ENCODE peak calls at places on chromosomes 4 and X, in five cellular contexts. One of them, this sample, is unnamed.

GRCh38 chr4:96767815-96768480 is 928.1 kb downstream of the PDHA2 start:
- DNase-seq in OCI-LY7: no peak
- DNase-seq in ELR: no peak
- DNase-seq in dermis blood vessel endothelial cell: no peak
- DNase-seq in heart left ventricle: no peak
- DNase-seq in this sample: no peak

GRCh38 chrX:70826715-70827114 is 81.8 kb downstream of the TEX11 start:
- DNase-seq in OCI-LY7: no peak
- DNase-seq in ELR: no peak
- DNase-seq in dermis blood vessel endothelial cell: no peak
- DNase-seq in heart left ventricle: no peak
- DNase-seq in this sample: no peak

GRCh38 chrX:121254336-121254735 is 206.9 kb downstream of the GLUD2 start:
- DNase-seq in OCI-LY7: no peak
- DNase-seq in ELR: no peak
- DNase-seq in dermis blood vessel endothelial cell: no peak
- DNase-seq in heart left ventricle: no peak
- DNase-seq in this sample: no peak

GRCh38 chr4:56129431-56129861 is 180.7 kb downstream of the CEP135 start:
- DNase-seq in OCI-LY7: peak
- DNase-seq in ELR: peak
- DNase-seq in dermis blood vessel endothelial cell: peak
- DNase-seq in heart left ventricle: no peak
- DNase-seq in this sample: no peak

GRCh38 chr4:99013402-99013843 is 17.9 kb downstream of the METAP1 start:
- DNase-seq in OCI-LY7: no peak
- DNase-seq in ELR: no peak
- DNase-seq in dermis blood vessel endothelial cell: peak
- DNase-seq in heart left ventricle: no peak
- DNase-seq in this sample: peak

GRCh38 chrX:46327229-46328081 is 217.8 kb downstream of the ZNF674 start:
- DNase-seq in OCI-LY7: no peak
- DNase-seq in ELR: peak
- DNase-seq in dermis blood vessel endothelial cell: peak
- DNase-seq in heart left ventricle: no peak
- DNase-seq in this sample: peak

GRCh38 chrX:65997978-65998717 is 41.7 kb downstream of the VSIG4 start:
- DNase-seq in OCI-LY7: no peak
- DNase-seq in ELR: no peak
- DNase-seq in dermis blood vessel endothelial cell: no peak
- DNase-seq in heart left ventricle: no peak
- DNase-seq in this sample: no peak

GRCh38 chr4:2333356-2333841 is 71.5 kb upstream of the MXD4 start:
- DNase-seq in OCI-LY7: no peak
- DNase-seq in ELR: no peak
- DNase-seq in dermis blood vessel endothelial cell: no peak
- DNase-seq in heart left ventricle: no peak
- DNase-seq in this sample: no peak

GRCh38 chrX:155056877-155057792 is 13.8 kb downstream of the CMC4 start:
- DNase-seq in OCI-LY7: peak
- DNase-seq in ELR: peak
- DNase-seq in dermis blood vessel endothelial cell: peak
- DNase-seq in heart left ventricle: peak
- DNase-seq in this sample: peak

GRCh38 chrX:123590842-123591491 is 141.9 kb downstream of the THOC2 start:
- DNase-seq in OCI-LY7: no peak
- DNase-seq in ELR: peak
- DNase-seq in dermis blood vessel endothelial cell: peak
- DNase-seq in heart left ventricle: no peak
- DNase-seq in this sample: no peak

GRCh38 chr4:3525532-3526430 is 6.4 kb downstream of the LRPAP1 start:
- DNase-seq in OCI-LY7: no peak
- DNase-seq in ELR: no peak
- DNase-seq in dermis blood vessel endothelial cell: no peak
- DNase-seq in heart left ventricle: no peak
- DNase-seq in this sample: no peak

GRCh38 chr4:46388860-46389259 is 1.1 kb downstream of the GABRA2 start:
- DNase-seq in OCI-LY7: no peak
- DNase-seq in ELR: no peak
- DNase-seq in dermis blood vessel endothelial cell: no peak
- DNase-seq in heart left ventricle: no peak
- DNase-seq in this sample: no peak